ENCODE peak calls at places on chromosomes 7 and 10, in eight cellular contexts. W is NCI-H446; L is Daoy; I is heart right ventricle; F is T-helper 9 cell; C is tibial artery; O is substantia nigra; A is activated CD4-positive, alpha-beta T cell treated with anti-CD3 and anti-CD28 coated beads, Interleukin-2, amount 50 U/mL, for 1 hour. Z is an unnamed sample.

GRCh38 chr10:116538461-116538860 is 7.3 kb upstream of the PNLIP start:
- DNase-seq in L (peak), A (no peak), F (no peak), C (no peak), W (no peak), I (no peak), O (no peak), Z (no peak)

GRCh38 chr7:4837814-4838625 is 23.8 kb downstream of the PAPOLB start:
- DNase-seq in A (no peak), W (no peak), O (no peak), F (no peak), I (no peak), C (no peak), L (no peak), Z (no peak)

GRCh38 chr10:1663226-1663625 is 74.1 kb downstream of the ADARB2 start:
- DNase-seq in C (no peak), L (no peak), A (no peak), F (no peak), O (no peak), W (no peak), I (no peak), Z (no peak)

GRCh38 chr10:30705625-30706149 is 76.1 kb upstream of the LYZL2 start:
- DNase-seq in W (no peak), F (no peak), I (no peak), C (no peak), O (no peak), L (no peak), A (no peak), Z (no peak)

GRCh38 chr10:100020161-100020882 is 10.6 kb upstream of the DNMBP start:
- DNase-seq in A (no peak), C (no peak), L (no peak), I (no peak), W (no peak), O (no peak), F (no peak), Z (no peak)

GRCh38 chr7:2431260-2431867 is 28.0 kb downstream of the CHST12 start:
- DNase-seq in L (no peak), W (no peak), A (peak), O (no peak), C (no peak), F (peak), I (no peak), Z (no peak)

GRCh38 chr7:139035588-139036353 is at the start of gene ZC3HAV1L:
- DNase-seq in W (peak), A (peak), C (peak), F (peak), O (no peak), L (peak), I (peak), Z (peak)

GRCh38 chr10:115937756-115938032 is 335.3 kb downstream of the GFRA1 start:
- DNase-seq in C (no peak), F (no peak), W (no peak), A (no peak), O (no peak), I (no peak), L (no peak), Z (no peak)

GRCh38 chr7:43071604-43072003 is 40.8 kb upstream of the HECW1 start:
- DNase-seq in A (no peak), O (no peak), C (no peak), W (no peak), L (peak), F (no peak), I (no peak), Z (no peak)

GRCh38 chr7:136030867-136031318 is 53.7 kb upstream of the MTPN start:
- DNase-seq in A (no peak), L (no peak), I (no peak), W (no peak), O (no peak), C (no peak), F (no peak), Z (no peak)

GRCh38 chr10:51896849-51897248 is 197.5 kb upstream of the CSTF2T start:
- DNase-seq in W (no peak), C (no peak), O (no peak), A (no peak), I (no peak), F (no peak), L (no peak), Z (no peak)

GRCh38 chr7:1872191-1873069 is 202.4 kb downstream of the ELFN1 start:
- DNase-seq in I (no peak), O (no peak), A (no peak), L (no peak), C (no peak), W (no peak), F (no peak), Z (no peak)

GRCh38 chr10:128062837-128063563 is 63.2 kb downstream of the MKI67 start:
- DNase-seq in L (no peak), W (no peak), I (peak), A (peak), F (peak), C (no peak), O (peak), Z (no peak)

GRCh38 chr7:140006600-140006999 is 56.2 kb downstream of the PARP12 start:
- DNase-seq in L (no peak), A (no peak), C (peak), O (no peak), W (no peak), F (no peak), I (no peak), Z (no peak)

GRCh38 chr7:351681-352480 is 61.9 kb downstream of the FOXL3 start:
- DNase-seq in C (no peak), L (no peak), F (peak), I (no peak), A (peak), W (no peak), O (no peak), Z (no peak)

GRCh38 chr7:28483112-28483511 is 70.8 kb downstream of the CREB5 start:
- DNase-seq in F (no peak), C (no peak), W (no peak), L (no peak), I (no peak), A (no peak), O (no peak), Z (no peak)

GRCh38 chr10:22427101-22427500 is 81.8 kb downstream of the SPAG6 start:
- DNase-seq in C (no peak), A (no peak), O (no peak), F (no peak), L (peak), W (no peak), I (no peak), Z (no peak)

GRCh38 chr7:155587486-155587885 is 41.1 kb upstream of the CNPY1 start:
- DNase-seq in I (no peak), A (no peak), W (no peak), F (no peak), O (no peak), C (no peak), L (no peak), Z (no peak)

Z was measured in progenitor cell of endocrine pancreas.